ENCODE peak calls at places on chromosomes 16 and 17, in four cellular contexts. H is BE2C, B is BJ, Y is cardiac muscle cell. R is an unnamed sample.

GRCh38 chr17:77316191-77316641 is 175.4 kb downstream of the SEC14L1 start:
- DNase-seq in B (no peak), H (no peak), Y (peak), R (no peak)

GRCh38 chr17:76384222-76384986 is at the start of gene SPHK1:
- DNase-seq in H (peak), B (no peak), Y (peak), R (no peak)

GRCh38 chr17:59620518-59621259 is 994 bp downstream of the CLTC start:
- DNase-seq in Y (peak), H (peak), B (no peak), R (no peak)

GRCh38 chr16:52494145-52494544 is 52.8 kb downstream of the TOX3 start:
- DNase-seq in H (no peak), B (no peak), Y (no peak), R (no peak)

GRCh38 chr17:31722251-31723056 is 136.6 kb downstream of the COPRS start:
- DNase-seq in Y (peak), H (no peak), B (no peak), R (no peak)

GRCh38 chr16:72434159-72434558 is 262.2 kb upstream of the PMFBP1 start:
- DNase-seq in H (no peak), B (no peak), Y (peak), R (no peak)

GRCh38 chr16:27317738-27318398 is 4.1 kb downstream of the IL4R start:
- DNase-seq in H (no peak), B (no peak), Y (no peak), R (no peak)

GRCh38 chr16:53055603-53056527 is 1.1 kb downstream of the CHD9 start:
- DNase-seq in H (peak), B (no peak), Y (peak), R (peak)

GRCh38 chr17:3738562-3739295 is 15.0 kb downstream of the HASPIN start:
- DNase-seq in B (no peak), H (no peak), Y (no peak), R (no peak)

GRCh38 chr16:11207646-11208045 is 48.4 kb downstream of the SOCS1 start:
- DNase-seq in Y (no peak), B (no peak), H (no peak), R (no peak)

GRCh38 chr16:1726661-1727502 is 20.9 kb downstream of the MAPK8IP3 start:
- DNase-seq in Y (no peak), B (no peak), H (no peak), R (no peak)

GRCh38 chr16:1296688-1297412 is 12.6 kb upstream of the UBE2I start:
- DNase-seq in H (no peak), Y (no peak), B (peak), R (no peak)

GRCh38 chr16:73032548-73033270 is 15.2 kb downstream of the ZFHX3 start:
- DNase-seq in H (no peak), Y (no peak), B (no peak), R (no peak)

GRCh38 chr16:29664133-29664912 is 1.3 kb downstream of the SPN start:
- DNase-seq in H (no peak), Y (no peak), B (no peak), R (no peak)

GRCh38 chr17:65057520-65058075 is 1.1 kb upstream of the GNA13 start:
- DNase-seq in Y (no peak), H (no peak), B (no peak), R (no peak)

GRCh38 chr16:58026139-58026704 is 668 bp downstream of the MMP15 start:
- DNase-seq in Y (peak), B (no peak), H (peak), R (no peak)

GRCh38 chr17:54270499-54270898 is 447.8 kb downstream of the KIF2B start:
- DNase-seq in B (no peak), Y (no peak), H (no peak), R (no peak)

GRCh38 chr17:51481370-51481769 is 221.0 kb downstream of the UTP18 start:
- DNase-seq in Y (no peak), B (no peak), H (no peak), R (no peak)

GRCh38 chr16:66510298-66510697 is 39.6 kb downstream of the TK2 start:
- DNase-seq in B (no peak), H (no peak), Y (no peak), R (no peak)

GRCh38 chr17:74972107-74972972 is at the start of gene HID1:
- DNase-seq in Y (peak), H (peak), B (no peak), R (no peak)

GRCh38 chr17:77909236-77909635 is 49.3 kb upstream of the TNRC6C start:
- DNase-seq in Y (peak), H (no peak), B (no peak), R (no peak)

GRCh38 chr16:24838554-24839266 is 7.1 kb upstream of the SLC5A11 start:
- DNase-seq in B (no peak), Y (peak), H (no peak), R (no peak)

GRCh38 chr16:71865173-71865863 is 18.7 kb downstream of the ZNF821 start:
- DNase-seq in B (no peak), Y (no peak), H (no peak), R (no peak)

GRCh38 chr17:67124469-67125148 is 80.3 kb downstream of the CACNG1 start:
- DNase-seq in B (no peak), Y (no peak), H (no peak), R (no peak)

GRCh38 chr16:2335286-2335895 is 5.1 kb downstream of the ABCA3 start:
- DNase-seq in B (no peak), Y (no peak), H (no peak), R (no peak)

GRCh38 chr16:3171181-3171854 is 16.7 kb upstream of the OR1F1 start:
- DNase-seq in B (no peak), Y (no peak), H (peak), R (no peak)

GRCh38 chr16:56743840-56744239 is 13.9 kb downstream of the NUP93 start:
- DNase-seq in Y (peak), H (peak), B (no peak), R (no peak)

GRCh38 chr17:9123594-9124553 is 102.6 kb downstream of the NTN1 start:
- DNase-seq in H (no peak), Y (no peak), B (no peak), R (no peak)

GRCh38 chr17:75589017-75589918 is 1.7 kb downstream of the MYO15B start:
- DNase-seq in B (no peak), Y (peak), H (peak), R (peak)

GRCh38 chr16:22652463-22652845 is 141.8 kb downstream of the NPIPB5 start:
- DNase-seq in B (no peak), H (no peak), Y (no peak), R (no peak)

GRCh38 chr16:48076455-48077012 is 79.3 kb downstream of the ABCC12 start:
- DNase-seq in B (peak), Y (no peak), H (no peak), R (no peak)

GRCh38 chr17:2336215-2337151 is at the start of gene TSR1:
- DNase-seq in B (peak), Y (peak), H (peak), R (peak)
- TF ChIP-seq CTCF in B (peak), Y (peak), H (no peak), R (peak)

DNA sequence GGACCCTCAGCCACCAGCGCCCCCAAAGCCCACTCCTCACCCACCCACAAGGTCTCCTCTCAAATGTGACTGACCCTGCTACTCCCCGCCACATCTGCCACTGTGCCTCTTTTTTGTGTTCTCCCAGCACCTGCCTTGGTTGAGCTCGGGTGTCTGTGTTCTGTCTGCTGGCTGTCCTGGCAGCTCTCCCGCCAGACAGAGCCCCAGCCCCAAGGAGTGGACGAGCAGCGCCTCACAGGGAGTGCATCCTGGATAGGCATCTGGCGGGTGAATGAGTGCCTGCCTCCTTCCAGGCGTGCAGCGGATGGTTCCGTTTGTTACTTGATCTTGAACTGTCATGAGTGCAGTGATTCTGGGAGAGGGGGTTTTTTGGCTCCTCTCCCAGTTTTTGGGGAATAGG is 77.7 kb downstream of the SRCIN1 start:
- DNase-seq in H (peak), B (no peak), Y (no peak), R (no peak)
- TF ChIP-seq CTCF in H (no peak), B (no peak), Y (no peak), R (no peak)

DNA sequence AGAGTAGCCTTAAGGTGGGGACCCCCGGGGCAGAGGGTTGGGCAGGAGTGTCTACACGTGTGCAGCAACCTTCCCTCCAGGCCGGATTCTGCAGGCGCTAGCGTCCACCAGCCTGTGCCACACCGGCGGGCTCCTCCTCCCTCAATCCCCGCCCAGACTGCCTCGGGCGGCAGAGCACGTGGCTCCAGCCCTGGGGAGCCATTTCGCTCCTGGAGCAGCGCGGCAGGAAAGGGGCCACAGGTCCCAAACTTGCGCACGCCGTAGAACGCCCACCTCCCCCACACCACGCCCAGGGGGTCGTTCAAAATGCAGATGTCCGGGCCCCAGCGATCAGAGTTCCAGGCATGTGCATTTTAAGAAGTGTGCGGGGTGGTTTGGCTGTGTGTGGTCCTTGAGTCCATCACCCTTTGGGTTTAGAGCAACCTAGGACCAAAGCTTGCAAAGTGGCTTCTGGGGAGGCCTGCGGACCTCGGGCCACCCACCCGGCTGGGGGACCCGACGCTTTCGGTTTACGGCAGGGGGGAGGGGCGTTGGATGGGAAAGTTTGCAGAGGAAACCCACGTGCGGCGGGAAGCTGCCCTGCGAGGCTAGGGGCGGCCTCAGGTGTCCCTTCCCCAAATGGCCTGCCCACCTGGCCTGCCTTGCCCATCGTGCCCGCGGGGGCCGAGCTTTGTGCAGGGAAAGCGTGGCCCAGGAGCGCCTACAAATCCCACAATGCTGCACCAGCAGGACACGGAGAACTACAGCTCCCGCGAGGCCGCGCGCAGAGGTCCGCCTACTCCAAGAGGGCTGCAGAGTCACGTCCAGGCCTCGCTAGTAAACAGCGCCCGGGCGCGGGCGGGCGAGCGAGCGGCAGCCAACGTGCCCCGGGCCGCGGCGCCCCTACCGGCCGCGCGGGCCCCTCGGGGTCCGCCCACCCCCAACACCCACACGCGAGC is 1.4 kb downstream of the TFAP4 start:
- DNase-seq in H (peak), Y (peak), B (peak), R (peak)
- TF ChIP-seq CTCF in H (no peak), Y (no peak), B (no peak), R (no peak)

GRCh38 chr16:87702325-87702811 is 63.4 kb downstream of the KLHDC4 start:
- DNase-seq in B (no peak), H (peak), Y (peak), R (no peak)
- TF ChIP-seq CTCF in B (peak), H (peak), Y (peak), R (peak)

GRCh38 chr17:20189322-20189721 is 180.2 kb downstream of the SPECC1 start:
- DNase-seq in B (no peak), H (no peak), Y (peak), R (no peak)
- TF ChIP-seq CTCF in B (no peak), H (no peak), Y (no peak), R (no peak)

GRCh38 chr16:55647798-55648197 is 8.0 kb upstream of the SLC6A2 start:
- DNase-seq in H (no peak), B (no peak), Y (no peak), R (no peak)
- TF ChIP-seq CTCF in H (peak), B (peak), Y (no peak), R (peak)

DNA sequence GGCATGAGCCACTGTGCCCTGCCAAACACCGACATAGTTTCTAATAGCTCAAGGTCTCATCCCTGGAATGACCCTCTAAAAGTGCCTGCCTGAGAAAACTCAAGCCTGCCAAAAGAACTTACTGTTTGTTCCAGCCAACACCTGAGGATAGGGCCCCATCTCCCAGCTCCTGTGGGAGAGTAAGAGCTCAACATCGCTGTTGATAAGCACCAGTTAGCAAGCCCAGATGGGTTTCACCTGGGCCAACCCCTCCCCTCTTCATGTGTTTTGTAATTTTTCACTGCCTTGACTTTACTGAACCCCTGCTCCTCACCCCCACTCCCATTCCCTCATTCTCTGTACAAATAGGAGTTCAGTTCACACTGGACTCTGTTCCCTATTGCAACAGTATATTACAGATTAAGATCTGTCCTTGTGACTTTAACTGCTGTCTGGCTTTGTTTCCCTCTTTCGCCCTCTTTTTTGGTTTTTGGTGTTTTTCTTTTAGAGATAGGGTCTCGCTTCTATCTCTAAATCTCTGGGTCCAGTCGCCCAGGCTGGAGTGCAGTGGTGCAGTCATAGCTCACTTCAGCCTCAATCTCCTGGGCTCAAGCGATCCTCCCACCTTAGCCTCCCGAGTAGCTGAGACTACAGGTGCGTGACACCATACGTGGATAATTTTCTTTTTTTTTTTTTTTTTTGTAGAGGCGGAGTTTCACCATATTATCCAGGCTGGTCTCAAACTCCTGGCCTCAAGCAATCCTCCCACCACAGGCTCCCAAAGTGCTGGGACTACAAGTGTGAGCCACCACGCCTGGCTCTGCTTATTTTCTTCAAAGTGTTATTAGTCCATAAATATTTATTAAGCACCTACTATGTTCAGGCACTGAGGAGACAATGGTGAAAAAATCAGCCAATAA is 12.3 kb downstream of the NUPR1 start:
- DNase-seq in B (no peak), H (no peak), Y (no peak), R (no peak)
- TF ChIP-seq CTCF in B (no peak), H (no peak), Y (no peak), R (no peak)